ENCODE peak calls at places on chromosomes 16 and 17, in seven cellular contexts. U is non-pigmented ciliary epithelial cell; N is amniotic stem cell; P is H54; E is activated T-helper 1 cell treated with Interleukin-2 at 50 U/mL for 16 hours; I is C1 segment of cervical spinal cord; L is stimulated activated CD4-positive, alpha-beta T cell treated with anti-CD3 and anti-CD28 coated beads, Interleukin-2, amount 100 ng/mL, for 48 hours. Z is an unnamed sample.

GRCh38 chr17:82752371-82753200 is 721 bp downstream of the TBCD start:
- DNase-seq in P (peak), U (no peak), I (no peak), L (no peak), N (no peak), E (peak), Z (no peak)

GRCh38 chr17:17152385-17152784 is 53.7 kb downstream of the PLD6 start:
- DNase-seq in U (no peak), N (no peak), L (no peak), P (peak), I (no peak), E (no peak), Z (no peak)

GRCh38 chr17:38673714-38674012 is 1.1 kb downstream of the EPOP start:
- DNase-seq in I (no peak), N (no peak), P (no peak), E (no peak), L (no peak), U (no peak), Z (no peak)

GRCh38 chr17:794876-795275 is 12.7 kb downstream of the MRM3 start:
- DNase-seq in E (peak), L (peak), N (peak), U (no peak), I (peak), P (no peak), Z (peak)

GRCh38 chr16:51146256-51146924 is 4.7 kb downstream of the SALL1 start:
- DNase-seq in E (no peak), I (no peak), U (no peak), N (no peak), L (no peak), P (no peak), Z (no peak)

GRCh38 chr16:53775821-53776431 is 72.0 kb downstream of the FTO start:
- DNase-seq in N (peak), P (peak), E (no peak), L (no peak), U (peak), I (no peak), Z (no peak)

GRCh38 chr16:88759245-88759975 is 25.6 kb downstream of the PIEZO1 start:
- DNase-seq in I (no peak), N (no peak), P (no peak), E (peak), L (no peak), U (no peak), Z (peak)

GRCh38 chr16:75292691-75293090 is 41.3 kb upstream of the BCAR1 start:
- DNase-seq in P (no peak), I (no peak), E (no peak), U (no peak), L (no peak), N (no peak), Z (no peak)

GRCh38 chr16:86232496-86232895 is 277.8 kb upstream of the FOXF1 start:
- DNase-seq in N (no peak), I (no peak), U (no peak), E (no peak), L (no peak), P (no peak), Z (no peak)

GRCh38 chr16:25033852-25034251 is 18.7 kb upstream of the ARHGAP17 start:
- DNase-seq in P (no peak), E (no peak), I (no peak), U (no peak), N (no peak), L (no peak), Z (no peak)

GRCh38 chr16:57023541-57024249 is 34.3 kb downstream of the NLRC5 start:
- DNase-seq in P (no peak), L (no peak), E (peak), U (no peak), N (no peak), I (no peak), Z (peak)

GRCh38 chr17:45743626-45744326 is 40.3 kb upstream of the CRHR1 start:
- DNase-seq in P (no peak), I (no peak), L (no peak), E (no peak), U (no peak), N (no peak), Z (no peak)

GRCh38 chr16:66476328-66477027 is 49.4 kb downstream of the BEAN1 start:
- DNase-seq in N (no peak), P (peak), U (no peak), I (no peak), E (no peak), L (peak), Z (peak)

GRCh38 chr17:4221163-4221562 is 42.6 kb downstream of the ANKFY1 start:
- DNase-seq in E (no peak), L (no peak), U (no peak), P (no peak), I (no peak), N (no peak), Z (no peak)

GRCh38 chr17:40936976-40937375 is 470 bp downstream of the KRT23 start:
- DNase-seq in U (no peak), E (no peak), L (no peak), N (no peak), P (no peak), I (no peak), Z (no peak)

GRCh38 chr16:80932725-80933124 is 74.0 kb downstream of the CMC2 start:
- DNase-seq in L (no peak), U (no peak), E (no peak), I (no peak), N (peak), P (peak), Z (no peak)

GRCh38 chr17:9522074-9522473 is 53.5 kb downstream of the STX8 start:
- DNase-seq in N (no peak), L (no peak), U (peak), E (no peak), I (no peak), P (peak), Z (no peak)

GRCh38 chr17:27430882-27431491 is 25.3 kb upstream of the KSR1 start:
- DNase-seq in E (no peak), I (no peak), N (peak), U (no peak), P (peak), L (no peak), Z (no peak)

GRCh38 chr17:79272666-79273219 is 198.1 kb downstream of the ENGASE start:
- DNase-seq in U (no peak), E (no peak), L (no peak), P (peak), I (no peak), N (no peak), Z (no peak)

GRCh38 chr16:26983426-26983825 is 83.3 kb upstream of the C16orf82 start:
- DNase-seq in N (no peak), E (no peak), I (no peak), P (no peak), U (no peak), L (no peak), Z (no peak)

GRCh38 chr16:21260870-21261791 is 17.0 kb downstream of the CRYM start:
- DNase-seq in L (no peak), U (peak), P (peak), N (no peak), E (no peak), I (no peak), Z (no peak)

GRCh38 chr16:48498761-48499600 is 111.0 kb downstream of the N4BP1 start:
- DNase-seq in I (no peak), N (no peak), E (no peak), U (peak), L (no peak), P (no peak), Z (no peak)

GRCh38 chr16:14354561-14355351 is 275.3 kb downstream of the PARN start:
- DNase-seq in I (no peak), L (peak), N (no peak), U (no peak), P (no peak), E (no peak), Z (no peak)

GRCh38 chr17:45384047-45384799 is 48.4 kb downstream of the ARHGAP27 start:
- DNase-seq in P (no peak), L (no peak), U (no peak), N (no peak), E (no peak), I (no peak), Z (no peak)

GRCh38 chr16:71700822-71701221 is 23.7 kb downstream of the PHLPP2 start:
- DNase-seq in N (no peak), E (no peak), L (no peak), U (no peak), P (no peak), I (no peak), Z (no peak)

GRCh38 chr16:82506734-82507133 is 120.0 kb upstream of the CDH13 start:
- DNase-seq in U (no peak), I (no peak), E (no peak), P (no peak), L (no peak), N (no peak), Z (no peak)

GRCh38 chr16:71676236-71676635 is 48.3 kb downstream of the PHLPP2 start:
- DNase-seq in N (no peak), L (no peak), P (no peak), E (no peak), U (no peak), I (no peak), Z (no peak)

GRCh38 chr17:30570596-30571265 is 93.5 kb downstream of the GOSR1 start:
- DNase-seq in E (no peak), P (no peak), U (no peak), N (no peak), L (no peak), I (no peak), Z (no peak)

GRCh38 chr16:80288616-80289015 is 252.2 kb upstream of the DYNLRB2 start:
- DNase-seq in U (no peak), N (no peak), E (no peak), P (no peak), L (no peak), I (no peak), Z (no peak)

GRCh38 chr17:79036609-79037008 is 12.6 kb downstream of the C1QTNF1 start:
- DNase-seq in E (no peak), L (no peak), N (peak), P (peak), I (no peak), U (peak), Z (no peak)

GRCh38 chr17:40014375-40014980 is 762 bp upstream of the CSF3 start:
- DNase-seq in N (no peak), U (no peak), I (no peak), P (no peak), E (no peak), L (no peak), Z (no peak)

GRCh38 chr17:58734811-58735210 is 20.8 kb upstream of the PPM1E start:
- DNase-seq in E (no peak), U (no peak), N (no peak), P (no peak), I (no peak), L (no peak), Z (no peak)

GRCh38 chr17:81387235-81388060 is 7.8 kb upstream of the BAHCC1 start:
- DNase-seq in I (no peak), P (no peak), N (no peak), L (peak), U (no peak), E (no peak), Z (no peak)

GRCh38 chr17:58332720-58333395 is 4.3 kb upstream of the TSPOAP1 start:
- DNase-seq in U (no peak), E (no peak), I (no peak), P (no peak), L (peak), N (no peak), Z (no peak)

GRCh38 chr17:3556905-3557767 is 476 bp downstream of the TRPV3 start:
- DNase-seq in E (no peak), N (no peak), I (no peak), U (no peak), L (no peak), P (peak), Z (no peak)

Z was measured in T follicular helper cell.